ENCODE peak calls at places on chromosome 17, in five cellular contexts. H, P, Q, B and N are unnamed samples.

GRCh38 chr17:46273541-46274236 is 21.2 kb upstream of the LRRC37A start:
- DNase-seq in H (peak; percentile 23), P (no peak), Q (no peak), B (no peak), N (no peak)

GRCh38 chr17:4136373-4136772 is 6.5 kb downstream of the ZZEF1 start:
- DNase-seq in H (no peak), P (no peak), Q (no peak), B (no peak), N (no peak)

GRCh38 chr17:10984163-10984562 is 146.3 kb upstream of the PIRT start:
- DNase-seq in H (no peak), P (no peak), Q (no peak), B (no peak), N (no peak)

GRCh38 chr17:8072727-8073461 is 14.6 kb downstream of the ALOX12B start:
- DNase-seq in H (peak; percentile 68), P (no peak), Q (no peak), B (no peak), N (peak; percentile 58)

GRCh38 chr17:18323007-18323406 is 7.9 kb downstream of the SMCR8 start:
- DNase-seq in H (no peak), P (no peak), Q (no peak), B (no peak), N (no peak)

GRCh38 chr17:1873418-1873817 is 43.6 kb downstream of the RPA1 start:
- DNase-seq in H (no peak), P (no peak), Q (no peak), B (no peak), N (no peak)

GRCh38 chr17:37327341-37328090 is 48.3 kb upstream of the C17orf78 start:
- DNase-seq in H (no peak), P (no peak), Q (no peak), B (no peak), N (no peak)

GRCh38 chr17:10888858-10889257 is 51.0 kb upstream of the PIRT start:
- DNase-seq in H (no peak), P (no peak), Q (no peak), B (no peak), N (no peak)

GRCh38 chr17:82105882-82106696 is 8.1 kb upstream of the FASN start:
- DNase-seq in H (peak; percentile 79), P (peak; percentile 48), Q (peak; percentile 94), B (peak; percentile 51), N (peak; percentile 89)

GRCh38 chr17:7141824-7142223 is 27.2 kb upstream of the ASGR2 start:
- DNase-seq in H (no peak), P (no peak), Q (no peak), B (no peak), N (no peak)

GRCh38 chr17:41518789-41519449 is at the start of gene KRT15:
- DNase-seq in H (no peak), P (no peak), Q (no peak), B (no peak), N (no peak)

GRCh38 chr17:77130521-77130920 is 10.2 kb upstream of the SEC14L1 start:
- DNase-seq in H (no peak), P (no peak), Q (no peak), B (no peak), N (no peak)

GRCh38 chr17:74637265-74637664 is 13.7 kb upstream of the CD300E start:
- DNase-seq in H (no peak), P (no peak), Q (no peak), B (no peak), N (no peak)

GRCh38 chr17:1107777-1108559 is 71.8 kb downstream of the ABR start:
- DNase-seq in H (peak; percentile 67), P (no peak), Q (no peak), B (no peak), N (no peak)

GRCh38 chr17:59437766-59438165 is 106.3 kb downstream of the YPEL2 start:
- DNase-seq in H (no peak), P (no peak), Q (no peak), B (peak; percentile 40), N (no peak)

GRCh38 chr17:41367426-41368075 is 2.1 kb downstream of the KRT33B start:
- DNase-seq in H (no peak), P (no peak), Q (no peak), B (no peak), N (no peak)

GRCh38 chr17:77865716-77866115 is 92.8 kb upstream of the TNRC6C start:
- DNase-seq in H (no peak), P (no peak), Q (no peak), B (no peak), N (no peak)

GRCh38 chr17:40551874-40552768 is 13.2 kb downstream of the CCR7 start:
- DNase-seq in H (no peak), P (peak; percentile 0), Q (peak; percentile 95), B (no peak), N (no peak)

GRCh38 chr17:40486513-40487370 is 14.7 kb downstream of the TNS4 start:
- DNase-seq in H (no peak), P (no peak), Q (no peak), B (no peak), N (no peak)

GRCh38 chr17:2049333-2050245 is 5.3 kb upstream of the HIC1 start:
- DNase-seq in H (peak; percentile 88), P (peak; percentile 88), Q (no peak), B (no peak), N (peak; percentile 81)

GRCh38 chr17:75155191-75155601 is 884 bp upstream of the JPT1 start:
- DNase-seq in H (no peak), P (no peak), Q (no peak), B (no peak), N (peak; percentile 76)

GRCh38 chr17:35171834-35172233 is 22.4 kb downstream of the SLC35G3 start:
- DNase-seq in H (no peak), P (no peak), Q (no peak), B (no peak), N (no peak)

GRCh38 chr17:60065136-60065535 is 13.6 kb downstream of the HEATR6 start:
- DNase-seq in H (no peak), P (no peak), Q (no peak), B (no peak), N (no peak)

GRCh38 chr17:65537845-65538678 is 23.4 kb downstream of the AXIN2 start:
- DNase-seq in H (no peak), P (peak; percentile 87), Q (no peak), B (no peak), N (no peak)

GRCh38 chr17:15412606-15413005 is 54.8 kb downstream of the CDRT4 start:
- DNase-seq in H (no peak), P (no peak), Q (no peak), B (no peak), N (no peak)

GRCh38 chr17:43125967-43126910 is 1.1 kb upstream of the BRCA1 start:
- DNase-seq in H (no peak), P (peak; percentile 38), Q (peak; percentile 61), B (no peak), N (peak; percentile 25)

GRCh38 chr17:44348234-44348987 is 3.3 kb downstream of the GRN start:
- DNase-seq in H (no peak), P (no peak), Q (no peak), B (peak; percentile 91), N (no peak)

GRCh38 chr17:60646701-60647100 is 30.9 kb upstream of the BCAS3 start:
- DNase-seq in H (no peak), P (no peak), Q (no peak), B (no peak), N (no peak)

GRCh38 chr17:7523033-7523432 is 25.8 kb upstream of the TNFSF12 start:
- DNase-seq in H (peak; percentile 65), P (peak; percentile 53), Q (peak; percentile 43), B (no peak), N (peak; percentile 94)

GRCh38 chr17:41492351-41492750 is 2.6 kb upstream of the KRT36 start:
- DNase-seq in H (no peak), P (no peak), Q (no peak), B (no peak), N (no peak)

GRCh38 chr17:74380086-74380958 is 13.0 kb downstream of the GPR142 start:
- DNase-seq in H (peak; percentile 56), P (no peak), Q (no peak), B (no peak), N (peak; percentile 55)

GRCh38 chr17:39782481-39782880 is 44.7 kb downstream of the GRB7 start:
- DNase-seq in H (no peak), P (no peak), Q (no peak), B (no peak), N (no peak)

GRCh38 chr17:74962622-74963394 is 9.8 kb downstream of the HID1 start:
- DNase-seq in H (no peak), P (no peak), Q (no peak), B (no peak), N (no peak)

DNA sequence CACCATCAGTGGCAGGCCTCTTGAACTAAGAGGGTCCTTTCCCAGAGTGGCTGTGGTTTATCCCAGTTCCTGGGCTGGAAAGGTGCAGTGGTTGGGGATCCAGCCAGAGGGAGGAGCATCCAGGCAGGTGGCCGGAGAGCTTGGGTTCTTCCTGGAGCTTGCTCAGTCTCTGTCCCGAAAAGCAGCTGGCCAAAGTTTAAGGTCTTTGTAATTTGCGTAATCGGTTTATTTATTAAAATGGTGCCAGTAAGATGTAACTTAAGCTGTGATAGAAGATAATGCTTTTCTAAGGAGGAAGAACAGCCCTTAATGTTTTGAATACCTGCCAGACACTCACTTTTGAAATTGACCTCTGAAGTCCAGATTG is 209.5 kb downstream of the CCDC182 start:
- DNase-seq in H (no peak), P (no peak), Q (no peak), B (no peak), N (no peak)
- H3K4me2 ChIP-seq in H (no peak overlapping the region), P (no peak overlapping the region), Q (no peak overlapping the region), B (no peak overlapping the region), N (no peak overlapping the region)

GRCh38 chr17:50165466-50165865 is 339 bp upstream of the SGCA start:
- DNase-seq in H (no peak), P (no peak), Q (no peak), B (no peak), N (no peak)

GRCh38 chr17:50165066-50165465 is 739 bp upstream of the SGCA start:
- DNase-seq in H (no peak), P (no peak), Q (no peak), B (no peak), N (no peak)

GRCh38 chr17:50166518-50167181 is 845 bp downstream of the SGCA start:
- DNase-seq in H (no peak), P (no peak), Q (no peak), B (no peak), N (no peak)

GRCh38 chr17:50164697-50164988 is 1.2 kb upstream of the SGCA start:
- DNase-seq in H (no peak), P (no peak), Q (no peak), B (no peak), N (no peak)

GRCh38 chr17:50165867-50166517 is at the start of gene SGCA:
- DNase-seq in H (no peak), P (no peak), Q (no peak), B (no peak), N (no peak)
- H2AFZ ChIP-seq in H (no peak within 1 kb of the TSS), P (no peak within 1 kb of the TSS), Q (no peak within 1 kb of the TSS), B (no peak within 1 kb of the TSS), N (peak within 1 kb of the TSS; percentile 47)

DNA sequence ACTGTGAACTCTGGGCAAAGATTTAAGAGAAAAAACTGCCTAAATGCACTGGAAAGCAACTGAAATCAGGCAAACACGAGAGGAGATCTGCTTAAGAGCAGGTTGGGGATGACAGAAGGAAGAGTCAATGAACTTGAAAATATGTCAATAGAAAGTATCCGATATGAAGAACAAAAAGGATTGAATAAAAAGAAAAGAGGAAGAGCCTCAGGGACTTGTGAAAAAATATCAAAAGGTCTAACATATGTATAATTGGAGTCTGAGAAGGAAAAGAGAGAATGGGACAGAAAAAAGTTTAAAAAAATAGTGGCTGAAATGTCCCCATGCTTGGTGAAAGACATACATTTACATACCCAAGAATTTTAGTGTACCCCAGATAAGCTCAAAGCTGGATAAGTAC is 195.5 kb downstream of the COPRS start:
- DNase-seq in H (no peak), P (no peak), Q (no peak), B (no peak), N (peak; percentile 15)
- TF ChIP-seq CREB1 in H (no peak), P (no peak), Q (no peak), B (no peak), N (no peak)

GRCh38 chr17:50638851-50639767 is 4.4 kb downstream of the ABCC3 start:
- DNase-seq in H (no peak), P (no peak), Q (peak; percentile 58), B (no peak), N (no peak)
- H3K4me2 ChIP-seq in H (no peak overlapping the region), P (no peak overlapping the region), Q (peak overlapping the region; percentile 65), B (no peak overlapping the region), N (no peak overlapping the region)